ENCODE peak calls at places on chromosomes 13 and 19, in nine cellular contexts. G is LNCaP clone FGC, K is left ventricle myocardium inferior, Y is keratinocyte, M is GM12864, J is type B pancreatic cell, R is Calu3, V is foreskin fibroblast, O is IMR-90. I is an unnamed sample.
A peak's percentile ranks its signal among the peaks of the same experiment; 100 is the strongest.

GRCh38 chr13:27201661-27202060 is 30.1 kb upstream of the USP12 start:
- DNase-seq in G (no peak), K (no peak), Y (no peak), M (no peak), J (no peak), R (no peak), V (peak; percentile 20), O (peak; percentile 16), I (no peak)

GRCh38 chr19:41623360-41623759 is 3.5 kb downstream of the CEACAM4 start:
- DNase-seq in G (no peak), K (no peak), Y (no peak), M (no peak), J (no peak), R (no peak), V (no peak), O (no peak), I (no peak)

GRCh38 chr13:33776510-33776909 is 41.4 kb upstream of the RFC3 start:
- DNase-seq in G (no peak), K (no peak), Y (no peak), M (no peak), J (no peak), R (no peak), V (no peak), O (no peak), I (no peak)

GRCh38 chr13:49625392-49626137 is 2.7 kb upstream of the ARL11 start:
- DNase-seq in G (peak; percentile 21), K (peak; percentile 65), Y (no peak), M (no peak), J (no peak), R (peak; percentile 2), V (peak; percentile 32), O (peak; percentile 6), I (no peak)

GRCh38 chr19:7874080-7874856 is at the start of gene PRR36:
- DNase-seq in G (no peak), K (no peak), Y (no peak), M (no peak), J (peak; percentile 83), R (peak; percentile 76), V (no peak), O (no peak), I (peak; percentile 83)

GRCh38 chr13:31151837-31152236 is 9.9 kb downstream of the HSPH1 start:
- DNase-seq in G (no peak), K (no peak), Y (no peak), M (no peak), J (no peak), R (no peak), V (no peak), O (no peak), I (no peak)

GRCh38 chr19:31214086-31214485 is 135.2 kb downstream of the TSHZ3 start:
- DNase-seq in G (no peak), K (peak; percentile 19), Y (peak; percentile 95), M (no peak), J (no peak), R (no peak), V (peak; percentile 99), O (peak; percentile 100), I (no peak)

GRCh38 chr13:28045861-28046260 is 54.5 kb downstream of the FLT3 start:
- DNase-seq in G (no peak), K (no peak), Y (no peak), M (no peak), J (no peak), R (no peak), V (no peak), O (no peak), I (no peak)

GRCh38 chr19:6730153-6730804 is 7.1 kb downstream of the GPR108 start:
- DNase-seq in G (no peak), K (no peak), Y (no peak), M (no peak), J (no peak), R (no peak), V (no peak), O (no peak), I (no peak)

GRCh38 chr19:19619121-19619848 is 798 bp upstream of the PBX4 start:
- DNase-seq in G (no peak), K (no peak), Y (no peak), M (no peak), J (no peak), R (no peak), V (no peak), O (no peak), I (no peak)

GRCh38 chr13:75850915-75851314 is 214.8 kb downstream of the LMO7 start:
- DNase-seq in G (no peak), K (no peak), Y (no peak), M (no peak), J (no peak), R (no peak), V (no peak), O (no peak), I (no peak)

GRCh38 chr13:102700088-102701031 is 5.5 kb upstream of the METTL21C start:
- DNase-seq in G (no peak), K (no peak), Y (no peak), M (no peak), J (no peak), R (no peak), V (peak; percentile 61), O (no peak), I (no peak)

GRCh38 chr13:36130542-36131214 is 504 bp downstream of the DCLK1 start:
- DNase-seq in G (no peak), K (peak; percentile 30), Y (no peak), M (no peak), J (peak; percentile 68), R (no peak), V (no peak), O (no peak), I (peak; percentile 19)

GRCh38 chr13:45040626-45041025 is 51.3 kb downstream of the GPALPP1 start:
- DNase-seq in G (no peak), K (no peak), Y (peak; percentile 13), M (no peak), J (no peak), R (no peak), V (no peak), O (no peak), I (no peak)

GRCh38 chr19:2064788-2065524 is 13.9 kb upstream of the MKNK2 start:
- DNase-seq in G (no peak), K (peak; percentile 73), Y (no peak), M (no peak), J (no peak), R (no peak), V (no peak), O (no peak), I (no peak)

GRCh38 chr19:32373614-32374295 is 28.3 kb downstream of the ZNF507 start:
- DNase-seq in G (peak; percentile 98), K (no peak), Y (peak; percentile 89), M (no peak), J (no peak), R (peak; percentile 85), V (peak; percentile 97), O (peak; percentile 100), I (no peak)

GRCh38 chr19:2192862-2193261 is 29.1 kb downstream of the DOT1L start:
- DNase-seq in G (no peak), K (no peak), Y (no peak), M (no peak), J (no peak), R (no peak), V (no peak), O (no peak), I (no peak)

GRCh38 chr19:18306209-18306902 is 16.5 kb downstream of the LSM4 start:
- DNase-seq in G (no peak), K (no peak), Y (no peak), M (no peak), J (no peak), R (no peak), V (no peak), O (no peak), I (no peak)

GRCh38 chr13:35140321-35140720 is 198.3 kb downstream of the NBEA start:
- DNase-seq in G (no peak), K (no peak), Y (no peak), M (no peak), J (no peak), R (no peak), V (peak; percentile 59), O (peak; percentile 4), I (no peak)

DNA sequence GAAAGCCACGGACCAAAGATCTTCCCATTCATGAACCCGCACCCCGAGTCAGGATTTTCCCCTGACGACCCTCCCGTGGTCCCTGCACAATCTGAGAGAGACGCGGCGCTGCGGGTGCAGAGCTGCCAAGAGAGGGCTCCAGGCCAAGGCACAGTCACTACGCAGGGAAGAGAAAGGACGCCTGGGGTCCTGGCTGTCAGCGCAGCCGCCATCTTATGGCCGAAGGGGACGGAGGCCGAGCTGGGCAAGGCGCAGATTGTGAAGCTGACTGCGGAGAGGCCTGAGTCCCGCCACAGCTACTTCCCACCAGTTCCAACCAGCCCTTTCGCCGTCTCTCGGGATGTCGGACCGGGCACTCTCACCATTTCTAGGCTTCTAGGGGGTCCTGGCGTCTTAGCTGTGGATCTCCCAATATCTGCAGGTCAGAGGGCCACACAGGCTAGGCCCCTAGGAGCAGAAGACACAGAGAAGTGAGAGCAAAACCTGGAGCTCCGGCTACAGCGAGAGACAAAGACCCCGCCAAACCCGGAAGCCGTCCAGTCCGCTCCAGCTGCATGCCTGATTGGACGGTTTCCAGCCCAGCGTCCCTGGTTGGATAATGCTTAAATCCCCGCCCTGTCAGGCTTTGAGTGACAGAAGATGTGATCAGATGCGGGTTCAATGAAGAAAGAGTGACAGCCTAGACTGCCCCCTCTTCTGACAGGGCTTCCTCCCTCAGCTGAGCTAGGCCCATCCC is at the start of gene ZNF100:
- DNase-seq in G (peak; percentile 91), K (peak; percentile 93), Y (peak; percentile 40), M (peak; percentile 94), J (peak; percentile 88), R (peak; percentile 84), V (peak; percentile 86), O (peak; percentile 90), I (peak; percentile 68)
- TF ChIP-seq CTCF in G (no peak), K (no peak), Y (no peak), M (no peak), J (no peak), R (no peak), V (no peak), O (no peak), I (no peak)

DNA sequence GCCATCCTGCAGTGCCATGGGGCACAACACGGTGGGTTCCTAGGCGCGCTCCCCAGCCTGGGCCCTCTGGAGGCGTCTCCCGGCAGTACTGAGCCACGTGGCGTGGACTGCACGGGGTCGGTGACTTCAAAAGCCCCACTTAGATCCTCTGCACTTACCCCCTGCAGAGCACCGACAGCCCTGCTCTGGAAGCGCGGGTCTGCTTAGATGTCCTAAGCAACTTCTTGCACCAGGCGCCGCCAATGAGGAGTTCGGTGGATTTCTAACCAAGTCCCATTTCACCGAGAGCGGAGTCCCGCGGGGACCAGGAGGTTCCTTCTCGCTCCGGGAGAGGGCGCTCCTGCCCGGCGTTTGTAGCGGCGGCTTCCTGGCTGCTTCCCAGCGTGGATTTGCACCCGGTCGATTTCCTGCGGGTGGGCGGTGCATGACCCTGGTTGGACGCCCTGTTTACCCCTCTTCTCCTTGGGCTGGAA is 25.2 kb upstream of the ZNF845 start:
- DNase-seq in G (no peak), K (peak; percentile 16), Y (no peak), M (no peak), J (peak; percentile 79), R (no peak), V (peak; percentile 9), O (no peak), I (peak; percentile 64)
- TF ChIP-seq CTCF in G (peak; percentile 49), K (peak; percentile 62), Y (peak; percentile 61), M (no peak), J (peak; percentile 75), R (no peak), V (peak; percentile 16), O (no peak), I (peak; percentile 87)

GRCh38 chr19:47699360-47699917 is 13.8 kb upstream of the EHD2 start:
- DNase-seq in G (no peak), K (no peak), Y (no peak), M (no peak), J (no peak), R (peak; percentile 78), V (no peak), O (peak; percentile 34), I (peak; percentile 59)
- TF ChIP-seq CTCF in G (peak; percentile 51), K (peak; percentile 72), Y (peak; percentile 93), M (peak; percentile 98), J (peak; percentile 88), R (peak; percentile 96), V (peak; percentile 78), O (peak; percentile 71), I (peak; percentile 76)

GRCh38 chr19:45927565-45928261 is 13.1 kb upstream of the NANOS2 start:
- DNase-seq in G (peak; percentile 66), K (peak; percentile 89), Y (peak; percentile 62), M (peak; percentile 84), J (peak; percentile 88), R (peak; percentile 94), V (peak; percentile 77), O (peak; percentile 84), I (peak; percentile 86)
- TF ChIP-seq CTCF in G (no peak), K (peak; percentile 23), Y (no peak), M (no peak), J (peak; percentile 26), R (no peak), V (no peak), O (no peak), I (peak; percentile 18)

I was measured in progenitor cell of endocrine pancreas.